ENCODE peak calls at places on chromosomes 2 and 18, in five cellular contexts. One of them, this sample, is unnamed.
A peak's percentile ranks its signal among the peaks of the same experiment; 100 is the strongest.

GRCh38 chr18:38241216-38241615 is 675.6 kb upstream of the CELF4 start:
- DNase-seq in choroid plexus epithelial cell: no peak
- DNase-seq in cardiac muscle cell: no peak
- DNase-seq in left cardiac atrium: no peak
- DNase-seq in nephron progenitor cell: no peak
- DNase-seq in this sample: no peak

GRCh38 chr18:24987271-24987932 is 364.6 kb downstream of the ZNF521 start:
- DNase-seq in nephron progenitor cell: peak; percentile 37
- DNase-seq in left cardiac atrium: peak; percentile 51
- DNase-seq in cardiac muscle cell: no peak
- DNase-seq in choroid plexus epithelial cell: no peak
- DNase-seq in this sample: no peak

GRCh38 chr18:56255381-56255780 is 383.0 kb downstream of the TXNL1 start:
- DNase-seq in nephron progenitor cell: no peak
- DNase-seq in left cardiac atrium: no peak
- DNase-seq in cardiac muscle cell: no peak
- DNase-seq in choroid plexus epithelial cell: no peak
- DNase-seq in this sample: no peak

GRCh38 chr2:235520787-235521186 is 26.9 kb downstream of the AGAP1 start:
- DNase-seq in nephron progenitor cell: no peak
- DNase-seq in cardiac muscle cell: no peak
- DNase-seq in left cardiac atrium: no peak
- DNase-seq in choroid plexus epithelial cell: no peak
- DNase-seq in this sample: no peak

GRCh38 chr18:28584726-28585125 is 407.8 kb upstream of the CDH2 start:
- DNase-seq in cardiac muscle cell: peak; percentile 76
- DNase-seq in choroid plexus epithelial cell: peak; percentile 96
- DNase-seq in left cardiac atrium: no peak
- DNase-seq in nephron progenitor cell: peak; percentile 30
- DNase-seq in this sample: peak; percentile 47

GRCh38 chr2:233189032-233189431 is 62.4 kb upstream of the ATG16L1 start:
- DNase-seq in choroid plexus epithelial cell: no peak
- DNase-seq in cardiac muscle cell: no peak
- DNase-seq in left cardiac atrium: no peak
- DNase-seq in nephron progenitor cell: no peak
- DNase-seq in this sample: no peak

GRCh38 chr18:11154369-11154982 is 5.1 kb upstream of the PIEZO2 start:
- DNase-seq in nephron progenitor cell: no peak
- DNase-seq in cardiac muscle cell: peak; percentile 80
- DNase-seq in choroid plexus epithelial cell: peak; percentile 78
- DNase-seq in left cardiac atrium: no peak
- DNase-seq in this sample: no peak

GRCh38 chr2:67215214-67215613 is 181.9 kb upstream of the ETAA1 start:
- DNase-seq in left cardiac atrium: no peak
- DNase-seq in choroid plexus epithelial cell: peak; percentile 83
- DNase-seq in nephron progenitor cell: peak; percentile 81
- DNase-seq in cardiac muscle cell: peak; percentile 83
- DNase-seq in this sample: peak; percentile 19

GRCh38 chr2:145815933-145816332 is 1296.0 kb upstream of the ZEB2 start:
- DNase-seq in cardiac muscle cell: no peak
- DNase-seq in left cardiac atrium: no peak
- DNase-seq in choroid plexus epithelial cell: no peak
- DNase-seq in nephron progenitor cell: no peak
- DNase-seq in this sample: no peak

GRCh38 chr2:68948695-68949094 is 4.0 kb downstream of the GKN2 start:
- DNase-seq in nephron progenitor cell: no peak
- DNase-seq in cardiac muscle cell: no peak
- DNase-seq in left cardiac atrium: no peak
- DNase-seq in choroid plexus epithelial cell: no peak
- DNase-seq in this sample: no peak

GRCh38 chr2:26558271-26559043 is 80.5 kb upstream of the OTOF start:
- DNase-seq in choroid plexus epithelial cell: peak; percentile 34
- DNase-seq in left cardiac atrium: peak; percentile 18
- DNase-seq in cardiac muscle cell: peak; percentile 38
- DNase-seq in nephron progenitor cell: peak; percentile 34
- DNase-seq in this sample: peak; percentile 67

GRCh38 chr2:68937346-68938055 is 15.2 kb downstream of the GKN2 start:
- DNase-seq in nephron progenitor cell: no peak
- DNase-seq in cardiac muscle cell: no peak
- DNase-seq in left cardiac atrium: no peak
- DNase-seq in choroid plexus epithelial cell: no peak
- DNase-seq in this sample: no peak

GRCh38 chr18:43574974-43575373 is 297.7 kb upstream of the SYT4 start:
- DNase-seq in choroid plexus epithelial cell: no peak
- DNase-seq in left cardiac atrium: no peak
- DNase-seq in cardiac muscle cell: no peak
- DNase-seq in nephron progenitor cell: no peak
- DNase-seq in this sample: no peak

GRCh38 chr2:131040661-131041401 is 52.4 kb downstream of the FAM168B start:
- DNase-seq in cardiac muscle cell: peak; percentile 58
- DNase-seq in nephron progenitor cell: no peak
- DNase-seq in left cardiac atrium: no peak
- DNase-seq in choroid plexus epithelial cell: peak; percentile 66
- DNase-seq in this sample: peak; percentile 93

GRCh38 chr2:24836706-24837105 is 43.5 kb downstream of the CENPO start:
- DNase-seq in nephron progenitor cell: no peak
- DNase-seq in choroid plexus epithelial cell: no peak
- DNase-seq in left cardiac atrium: no peak
- DNase-seq in cardiac muscle cell: no peak
- DNase-seq in this sample: peak; percentile 74

GRCh38 chr18:34977787-34978532 is 63.3 kb upstream of the MAPRE2 start:
- DNase-seq in nephron progenitor cell: peak; percentile 44
- DNase-seq in choroid plexus epithelial cell: no peak
- DNase-seq in cardiac muscle cell: no peak
- DNase-seq in left cardiac atrium: peak; percentile 45
- DNase-seq in this sample: peak; percentile 66

GRCh38 chr18:2657788-2658458 is 2.4 kb downstream of the SMCHD1 start:
- DNase-seq in choroid plexus epithelial cell: peak; percentile 88
- DNase-seq in nephron progenitor cell: no peak
- DNase-seq in left cardiac atrium: no peak
- DNase-seq in cardiac muscle cell: peak; percentile 74
- DNase-seq in this sample: peak; percentile 65

GRCh38 chr2:3523551-3524041 is 4.3 kb upstream of the ADI1 start:
- DNase-seq in nephron progenitor cell: no peak
- DNase-seq in choroid plexus epithelial cell: peak; percentile 52
- DNase-seq in cardiac muscle cell: peak; percentile 43
- DNase-seq in left cardiac atrium: no peak
- DNase-seq in this sample: peak; percentile 91

GRCh38 chr18:48983793-48984437 is 33.1 kb upstream of the SMAD7 start:
- DNase-seq in cardiac muscle cell: peak; percentile 37
- DNase-seq in left cardiac atrium: peak; percentile 68
- DNase-seq in choroid plexus epithelial cell: peak; percentile 38
- DNase-seq in nephron progenitor cell: no peak
- DNase-seq in this sample: no peak

GRCh38 chr2:233412405-233412804 is 58.1 kb downstream of the DGKD start:
- DNase-seq in left cardiac atrium: no peak
- DNase-seq in choroid plexus epithelial cell: no peak
- DNase-seq in cardiac muscle cell: no peak
- DNase-seq in nephron progenitor cell: no peak
- DNase-seq in this sample: no peak

GRCh38 chr2:30629866-30630265 is 177.4 kb downstream of the CAPN13 start:
- DNase-seq in choroid plexus epithelial cell: peak; percentile 78
- DNase-seq in left cardiac atrium: no peak
- DNase-seq in cardiac muscle cell: peak; percentile 62
- DNase-seq in nephron progenitor cell: no peak
- DNase-seq in this sample: no peak

GRCh38 chr18:13409997-13410396 is 191.4 kb downstream of the LDLRAD4 start:
- DNase-seq in nephron progenitor cell: no peak
- DNase-seq in left cardiac atrium: no peak
- DNase-seq in choroid plexus epithelial cell: no peak
- DNase-seq in cardiac muscle cell: no peak
- DNase-seq in this sample: no peak

GRCh38 chr2:212995920-212996319 is 155.5 kb downstream of the IKZF2 start:
- DNase-seq in choroid plexus epithelial cell: peak; percentile 50
- DNase-seq in left cardiac atrium: no peak
- DNase-seq in nephron progenitor cell: no peak
- DNase-seq in cardiac muscle cell: peak; percentile 34
- DNase-seq in this sample: no peak

GRCh38 chr2:172251231-172251630 is 148.5 kb upstream of the DLX2 start:
- DNase-seq in left cardiac atrium: no peak
- DNase-seq in cardiac muscle cell: no peak
- DNase-seq in nephron progenitor cell: no peak
- DNase-seq in choroid plexus epithelial cell: peak; percentile 55
- DNase-seq in this sample: peak; percentile 83

GRCh38 chr2:240981871-240982800 is 16.3 kb upstream of the SNED1 start:
- DNase-seq in nephron progenitor cell: no peak
- DNase-seq in choroid plexus epithelial cell: no peak
- DNase-seq in cardiac muscle cell: no peak
- DNase-seq in left cardiac atrium: no peak
- DNase-seq in this sample: no peak

GRCh38 chr18:8140841-8141501 is 468.3 kb upstream of the RAB12 start:
- DNase-seq in cardiac muscle cell: peak; percentile 72
- DNase-seq in nephron progenitor cell: no peak
- DNase-seq in choroid plexus epithelial cell: peak; percentile 83
- DNase-seq in left cardiac atrium: peak; percentile 46
- DNase-seq in this sample: peak; percentile 45